ENCODE peak calls at places on chromosomes 11 and 22, in four cellular contexts. Y is gastrocnemius medialis, O is tibial nerve, U is colonic mucosa. S is an unnamed sample.

GRCh38 chr11:123580557-123581275 is 73.7 kb downstream of the SCN3B start:
- DNase-seq in Y (peak), O (no peak), U (peak), S (no peak)

GRCh38 chr22:39519681-39520053 is 695 bp upstream of the ATF4 start:
- DNase-seq in Y (peak), O (peak), U (peak), S (no peak)

GRCh38 chr11:109308551-109308950 is 113.4 kb upstream of the C11orf87 start:
- DNase-seq in Y (no peak), O (no peak), U (no peak), S (no peak)

GRCh38 chr11:47464479-47464878 is 15.5 kb upstream of the RAPSN start:
- DNase-seq in Y (no peak), O (no peak), U (no peak), S (no peak)

GRCh38 chr11:91986218-91986617 is 238.4 kb upstream of the FAT3 start:
- DNase-seq in Y (no peak), O (no peak), U (no peak), S (no peak)

GRCh38 chr11:120513436-120514315 is 2.1 kb downstream of the GRIK4 start:
- DNase-seq in Y (no peak), O (no peak), U (no peak), S (peak)

GRCh38 chr11:66814678-66815077 is 28.6 kb upstream of the RCE1 start:
- DNase-seq in Y (no peak), O (no peak), U (no peak), S (no peak)

GRCh38 chr22:46576556-46577351 is 39.3 kb upstream of the CELSR1 start:
- DNase-seq in Y (peak), O (no peak), U (no peak), S (no peak)

GRCh38 chr11:65205602-65205967 is 23.9 kb downstream of the CAPN1 start:
- DNase-seq in Y (no peak), O (no peak), U (no peak), S (no peak)

GRCh38 chr11:65445604-65446445 is 23.2 kb downstream of the NEAT1 start:
- DNase-seq in Y (peak), O (peak), U (no peak), S (peak)

GRCh38 chr11:76734456-76735217 is 48.5 kb upstream of the TSKU start:
- DNase-seq in Y (no peak), O (no peak), U (no peak), S (no peak)

GRCh38 chr22:30423296-30423958 is 2.1 kb upstream of the MTFP1 start:
- DNase-seq in Y (no peak), O (no peak), U (no peak), S (no peak)

GRCh38 chr11:93085097-93085496 is 112.7 kb downstream of the SLC36A4 start:
- DNase-seq in Y (no peak), O (no peak), U (no peak), S (no peak)

GRCh38 chr22:40635940-40636379 is 559 bp downstream of the MRTFA start:
- DNase-seq in Y (no peak), O (no peak), U (peak), S (peak)

GRCh38 chr11:6618117-6619020 is 853 bp downstream of the TPP1 start:
- DNase-seq in Y (no peak), O (no peak), U (peak), S (no peak)

GRCh38 chr11:6616596-6617250 is 2.5 kb downstream of the TPP1 start:
- DNase-seq in Y (no peak), O (no peak), U (no peak), S (no peak)

GRCh38 chr11:6617315-6617781 is 1.9 kb downstream of the TPP1 start:
- DNase-seq in Y (no peak), O (no peak), U (no peak), S (no peak)

GRCh38 chr11:6621711-6622211 is 2.5 kb upstream of the TPP1 start:
- DNase-seq in Y (no peak), O (no peak), U (no peak), S (no peak)

DNA sequence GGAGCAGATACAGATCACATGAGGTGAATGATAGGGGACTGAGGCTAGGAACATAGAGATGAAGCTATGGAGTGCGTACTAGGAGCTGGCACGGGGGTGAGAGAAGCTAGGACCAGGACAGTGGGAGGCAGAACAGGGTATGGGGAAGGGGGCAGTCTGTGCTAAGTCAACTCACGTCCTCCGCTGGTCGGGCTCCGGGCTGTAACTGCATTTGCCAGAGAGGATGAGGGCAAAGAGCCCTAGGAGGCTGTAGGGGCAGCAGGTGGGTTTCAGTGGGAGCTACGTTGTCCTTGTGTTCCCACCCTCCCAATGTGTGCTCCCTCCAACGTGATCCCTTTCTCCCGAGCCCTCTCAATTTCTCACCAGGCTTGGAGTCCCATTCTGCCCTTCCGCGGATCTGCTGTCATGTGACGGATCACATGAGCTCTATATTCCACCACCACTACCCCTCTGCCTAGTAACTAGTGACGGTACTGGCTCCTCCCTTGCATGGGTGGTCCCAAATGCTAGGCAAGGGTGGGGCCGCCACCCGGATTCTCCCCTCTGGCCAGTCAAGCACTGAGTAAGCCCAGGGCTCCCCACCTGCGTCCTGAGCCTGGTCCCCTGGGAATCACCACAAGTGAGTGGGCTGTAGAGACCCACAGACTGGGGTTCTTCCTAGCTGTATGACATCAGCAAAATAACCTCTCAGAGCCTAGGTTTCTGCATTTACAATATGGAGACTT is at the start of gene TPP1:
- DNase-seq in Y (peak), O (peak), U (peak), S (peak)
- TF ChIP-seq CTCF in Y (no peak), O (no peak), U (no peak), S (no peak)

GRCh38 chr11:128157423-128158298 is 429.7 kb downstream of the ETS1 start:
- DNase-seq in Y (no peak), O (no peak), U (peak), S (no peak)
- H3K4me3 ChIP-seq in Y (no peak), O (no peak), U (no peak), S (peak)

DNA sequence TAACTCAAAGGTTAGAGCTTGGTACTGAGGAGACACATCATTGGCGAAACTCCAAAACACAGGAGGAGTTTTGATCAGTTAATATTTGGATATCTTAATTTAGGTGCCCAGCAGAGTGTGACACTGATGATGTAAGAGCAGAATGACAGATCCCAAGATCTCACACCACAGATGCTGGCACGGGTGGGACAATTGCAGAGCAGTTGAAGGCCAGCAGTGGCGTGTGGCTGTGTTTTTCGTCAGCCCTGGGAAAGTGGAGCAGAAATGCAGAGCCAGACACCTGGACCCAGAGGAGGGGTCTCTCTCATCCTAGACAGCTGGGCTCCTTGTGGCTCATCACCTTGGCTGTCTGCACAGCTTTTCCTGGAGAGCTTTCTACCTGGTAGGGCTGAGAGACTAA is 59.7 kb upstream of the CTTN start:
- DNase-seq in Y (no peak), O (no peak), U (no peak), S (no peak)
- TF ChIP-seq CTCF in Y (no peak), O (no peak), U (no peak), S (no peak)

GRCh38 chr11:10728779-10729472 is 22.1 kb upstream of the CTR9 start:
- DNase-seq in Y (no peak), O (no peak), U (no peak), S (peak)
- H3K4me3 ChIP-seq in Y (no peak), O (no peak), U (no peak), S (no peak)

DNA sequence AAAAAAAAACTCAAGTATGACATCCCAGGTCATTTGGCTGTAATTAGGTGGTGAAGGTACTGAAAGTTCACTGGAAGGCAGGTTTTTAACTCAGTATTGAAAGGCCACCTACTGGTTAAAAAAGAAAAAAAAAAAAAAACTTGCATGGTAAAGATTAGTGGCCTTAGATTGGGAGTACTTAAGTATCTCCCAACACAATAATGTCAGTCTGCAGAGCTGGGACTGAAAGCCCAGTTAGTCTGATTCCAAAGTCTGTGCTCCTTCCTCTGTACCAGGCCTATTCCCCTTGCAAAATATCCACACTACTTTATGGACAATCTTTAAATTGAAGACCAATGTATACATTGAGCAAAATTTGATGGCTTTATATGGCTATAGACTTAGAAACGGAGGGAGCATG is 85.5 kb downstream of the NOX4 start:
- DNase-seq in Y (no peak), O (no peak), U (no peak), S (no peak)
- TF ChIP-seq CTCF in Y (no peak), O (no peak), U (no peak), S (no peak)

GRCh38 chr11:117875397-117876048 is 935 bp downstream of the FXYD6 start:
- DNase-seq in Y (no peak), O (no peak), U (no peak), S (peak)
- H3K4me3 ChIP-seq in Y (peak), O (peak), U (peak), S (peak)

DNA sequence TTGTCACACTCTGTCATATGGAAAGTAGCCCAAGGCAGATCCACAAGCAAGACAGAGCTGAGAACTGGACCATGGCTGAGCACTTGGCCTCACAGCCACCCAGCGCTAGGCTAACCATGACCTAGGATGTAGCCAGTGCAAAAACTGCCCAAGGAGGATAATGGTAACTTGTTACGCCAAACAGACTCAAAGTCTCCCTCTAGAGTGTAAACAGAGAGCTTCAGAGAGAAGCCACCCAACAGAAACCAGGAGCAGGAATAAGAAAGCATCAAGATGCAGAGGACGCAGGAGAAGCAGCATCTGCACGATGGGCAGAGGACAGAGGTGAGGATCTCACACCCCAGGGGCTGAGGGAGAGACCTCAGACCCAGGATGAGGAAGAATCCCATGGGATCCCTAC is 97.9 kb downstream of the RCN1 start:
- DNase-seq in Y (no peak), O (no peak), U (no peak), S (no peak)
- TF ChIP-seq CTCF in Y (no peak), O (no peak), U (no peak), S (no peak)

GRCh38 chr11:61339490-61339878 is 6.5 kb downstream of the TKFC start:
- DNase-seq in Y (no peak), O (no peak), U (no peak), S (no peak)

GRCh38 chr11:61341706-61342105 is 8.7 kb downstream of the TKFC start:
- DNase-seq in Y (no peak), O (no peak), U (no peak), S (peak)

GRCh38 chr11:61342207-61342803 is 9.3 kb downstream of the TKFC start:
- DNase-seq in Y (no peak), O (no peak), U (no peak), S (no peak)

GRCh38 chr11:61338783-61339489 is 5.9 kb downstream of the TKFC start:
- DNase-seq in Y (no peak), O (no peak), U (no peak), S (peak)

GRCh38 chr11:61340985-61341384 is 8.0 kb downstream of the TKFC start:
- DNase-seq in Y (no peak), O (no peak), U (no peak), S (no peak)
- H3K4me3 ChIP-seq in Y (no peak), O (no peak), U (no peak), S (no peak)

DNA sequence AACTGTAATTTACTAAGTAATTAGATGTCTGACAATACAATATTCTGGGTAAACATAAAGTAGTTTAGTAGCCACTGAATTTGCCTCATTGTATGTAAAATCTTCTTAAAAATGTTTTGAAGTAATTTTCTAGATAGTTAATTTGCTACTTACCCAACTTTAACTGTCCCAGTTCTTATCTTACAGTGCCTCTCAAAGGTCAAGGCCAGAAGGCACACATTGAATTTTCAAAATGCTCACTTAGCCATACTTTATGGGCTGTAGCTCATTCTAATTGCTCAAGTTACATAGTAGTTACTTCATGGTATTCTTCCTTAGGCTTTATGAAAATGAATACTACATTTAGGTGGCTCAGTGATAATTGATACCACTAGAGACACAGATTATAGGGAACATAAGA is 666.6 kb downstream of the CNTN5 start:
- DNase-seq in Y (no peak), O (no peak), U (no peak), S (no peak)
- TF ChIP-seq CTCF in Y (no peak), O (no peak), U (no peak), S (no peak)

GRCh38 chr11:112173152-112173551 is 2.2 kb upstream of the BCO2 start:
- DNase-seq in Y (peak), O (no peak), U (no peak), S (no peak)

GRCh38 chr11:112175596-112175947 is 260 bp downstream of the BCO2 start:
- DNase-seq in Y (no peak), O (no peak), U (no peak), S (no peak)

GRCh38 chr11:112172362-112172994 is 2.8 kb upstream of the BCO2 start:
- DNase-seq in Y (no peak), O (no peak), U (no peak), S (no peak)

GRCh38 chr11:112176077-112176476 is 765 bp downstream of the BCO2 start:
- DNase-seq in Y (no peak), O (no peak), U (no peak), S (no peak)

GRCh38 chr11:112174789-112175595 is at the start of gene BCO2:
- DNase-seq in Y (peak), O (peak), U (peak), S (peak)
- H3K4me3 ChIP-seq in Y (peak), O (peak), U (peak), S (peak)

S was measured in coronary artery.